ENCODE peak calls at places on chromosomes 1 and 21, in four cellular contexts. D is WTC11, E is GM12878, V is HepG2. O is an unnamed sample.
A peak's percentile ranks its signal among the peaks of the same experiment; 100 is the strongest.

GRCh38 chr21:42997053-42997452 is 22.7 kb downstream of the PKNOX1 start:
- DNase-seq in V (no peak), D (no peak), E (no peak), O (no peak)

GRCh38 chr1:209383422-209383821 is 200.1 kb upstream of the CAMK1G start:
- DNase-seq in V (no peak), D (no peak), E (no peak), O (no peak)

GRCh38 chr1:226510453-226510852 is 38.1 kb upstream of the STUM start:
- DNase-seq in V (no peak), E (no peak), D (no peak), O (no peak)

GRCh38 chr1:236035681-236036101 is 29.2 kb downstream of the NID1 start:
- DNase-seq in D (no peak), E (no peak), V (no peak), O (no peak)

GRCh38 chr1:66251521-66251920 is 282.4 kb upstream of the SGIP1 start:
- DNase-seq in E (no peak), V (no peak), D (peak; percentile 16), O (no peak)

GRCh38 chr1:6275826-6276764 is 15.2 kb upstream of the GPR153 start:
- DNase-seq in V (no peak), D (no peak), E (no peak), O (peak; percentile 65)

GRCh38 chr1:170808229-170808870 is 127.0 kb upstream of the MROH9 start:
- DNase-seq in D (no peak), V (no peak), E (no peak), O (no peak)

GRCh38 chr1:31295874-31296485 is 608 bp downstream of the SNRNP40 start:
- DNase-seq in V (no peak), D (no peak), E (no peak), O (no peak)

GRCh38 chr21:34552324-34553198 is 40.6 kb upstream of the KCNE1 start:
- DNase-seq in E (no peak), V (no peak), D (no peak), O (no peak)

GRCh38 chr1:22412932-22413727 is 38.5 kb upstream of the ZBTB40 start:
- DNase-seq in E (no peak), D (no peak), V (no peak), O (no peak)

GRCh38 chr1:44646276-44646675 is 28.0 kb downstream of the TMEM53 start:
- DNase-seq in E (no peak), D (no peak), V (no peak), O (no peak)

GRCh38 chr1:207867136-207868081 is 43.5 kb downstream of the CD34 start:
- DNase-seq in V (no peak), D (no peak), E (no peak), O (no peak)

GRCh38 chr1:150995896-150996295 is 10.8 kb downstream of the MINDY1 start:
- DNase-seq in D (peak; percentile 64), E (no peak), V (no peak), O (no peak)

GRCh38 chr1:9101510-9102146 is 27.3 kb downstream of the GPR157 start:
- DNase-seq in E (no peak), V (peak; percentile 55), D (peak; percentile 68), O (peak; percentile 37)

GRCh38 chr1:110515896-110516295 is 3.1 kb downstream of the KCNA10 start:
- DNase-seq in D (no peak), V (no peak), E (no peak), O (no peak)

GRCh38 chr1:14511856-14512585 is 86.5 kb upstream of the KAZN start:
- DNase-seq in E (no peak), D (no peak), V (no peak), O (no peak)

GRCh38 chr21:33433425-33434114 is 30.4 kb downstream of the IFNGR2 start:
- DNase-seq in V (no peak), D (no peak), E (no peak), O (no peak)

GRCh38 chr1:162019006-162019405 is 4.7 kb downstream of the OLFML2B start:
- DNase-seq in V (no peak), D (no peak), E (no peak), O (no peak)

GRCh38 chr1:54666333-54666732 is 24.7 kb downstream of the MROH7 start:
- DNase-seq in V (no peak), E (no peak), D (no peak), O (no peak)

GRCh38 chr1:75615664-75616435 is 4.9 kb upstream of the SLC44A5 start:
- DNase-seq in E (no peak), V (no peak), D (peak; percentile 47), O (peak; percentile 9)

GRCh38 chr21:34029724-34030528 is 43.5 kb upstream of the MRPS6 start:
- DNase-seq in D (peak; percentile 62), E (peak; percentile 87), V (peak; percentile 23), O (peak; percentile 89)

GRCh38 chr1:87242445-87243185 is 86.1 kb upstream of the LMO4 start:
- DNase-seq in D (no peak), V (no peak), E (no peak), O (no peak)

GRCh38 chr1:28775121-28775942 is 36.6 kb upstream of the OPRD1 start:
- DNase-seq in V (no peak), D (peak; percentile 77), E (no peak), O (no peak)

GRCh38 chr1:163186910-163187309 is 15.8 kb downstream of the RGS5 start:
- DNase-seq in D (no peak), E (no peak), V (no peak), O (no peak)

GRCh38 chr1:48109390-48110009 is 112.3 kb upstream of the TRABD2B start:
- DNase-seq in E (no peak), V (peak; percentile 61), D (no peak), O (peak; percentile 61)

GRCh38 chr1:229147086-229147485 is 123.8 kb upstream of the RAB4A start:
- DNase-seq in E (no peak), D (peak; percentile 20), V (no peak), O (peak; percentile 17)

GRCh38 chr1:24643362-24644346 is 552 bp downstream of the SRRM1 start:
- DNase-seq in E (no peak), V (no peak), D (no peak), O (peak; percentile 68)

GRCh38 chr1:53553734-53554509 is 94.7 kb downstream of the DMRTB1 start:
- DNase-seq in E (no peak), V (no peak), D (peak; percentile 8), O (no peak)

GRCh38 chr1:36882536-36883285 is 151.6 kb downstream of the GRIK3 start:
- DNase-seq in V (no peak), D (no peak), E (no peak), O (no peak)

GRCh38 chr1:18900303-18900841 is 2.0 kb downstream of the ALDH4A1 start:
- DNase-seq in D (no peak), E (no peak), V (peak; percentile 94), O (no peak)

GRCh38 chr1:160500321-160500990 is 22.6 kb downstream of the SLAMF6 start:
- DNase-seq in D (no peak), E (no peak), V (no peak), O (no peak)

GRCh38 chr21:45589686-45590245 is 47.5 kb upstream of the SLC19A1 start:
- DNase-seq in D (no peak), E (no peak), V (no peak), O (no peak)

GRCh38 chr1:217482356-217483102 is 148.4 kb downstream of the GPATCH2 start:
- DNase-seq in E (peak; percentile 38), V (no peak), D (no peak), O (no peak)

GRCh38 chr1:162305969-162306368 is 70.7 kb downstream of the SPATA46 start:
- DNase-seq in E (no peak), V (peak; percentile 12), D (no peak), O (no peak)

GRCh38 chr1:43286115-43286514 is 734 bp upstream of the C1orf210 start:
- DNase-seq in D (no peak), E (no peak), V (no peak), O (no peak)
- TF ChIP-seq NR2C2 in D (no peak), E (no peak), V (no peak), O (no peak)

DNA sequence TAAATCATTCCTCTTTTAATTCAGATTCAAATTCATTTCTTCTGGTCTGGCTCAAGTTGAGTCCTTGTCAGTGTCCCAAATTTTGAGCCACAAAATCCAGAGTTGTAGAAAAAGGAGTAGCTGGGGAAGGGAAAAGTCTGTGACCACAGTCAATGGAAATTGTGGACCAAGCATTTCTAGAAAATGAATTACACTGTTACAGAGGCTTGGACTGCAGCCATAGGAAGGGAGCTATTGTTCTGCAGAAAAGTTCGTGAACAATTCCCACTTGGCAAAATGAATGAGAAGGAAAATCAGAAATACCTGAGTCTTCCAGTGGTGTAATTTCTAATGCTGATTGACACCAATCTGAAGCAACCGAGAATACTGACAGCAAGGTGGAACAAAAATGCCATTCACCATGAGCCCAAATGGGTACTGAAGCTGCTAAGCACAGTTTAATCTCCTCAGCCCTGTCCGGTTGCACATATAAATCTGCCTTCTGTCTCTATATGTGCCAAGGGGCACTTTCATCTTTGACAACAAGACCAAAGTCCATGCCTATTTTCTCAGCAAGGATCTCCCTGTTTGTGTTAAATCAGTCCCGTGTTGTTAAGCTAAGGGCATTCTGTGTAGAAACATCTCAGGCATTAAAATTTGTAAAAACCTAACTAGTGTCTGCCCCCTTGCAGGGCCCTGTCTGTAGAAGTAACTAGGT is 51.3 kb downstream of the TEX35 start:
- DNase-seq in D (no peak), E (no peak), V (peak; percentile 70), O (no peak)
- TF ChIP-seq NR2C2 in D (no peak), E (no peak), V (no peak), O (no peak)

DNA sequence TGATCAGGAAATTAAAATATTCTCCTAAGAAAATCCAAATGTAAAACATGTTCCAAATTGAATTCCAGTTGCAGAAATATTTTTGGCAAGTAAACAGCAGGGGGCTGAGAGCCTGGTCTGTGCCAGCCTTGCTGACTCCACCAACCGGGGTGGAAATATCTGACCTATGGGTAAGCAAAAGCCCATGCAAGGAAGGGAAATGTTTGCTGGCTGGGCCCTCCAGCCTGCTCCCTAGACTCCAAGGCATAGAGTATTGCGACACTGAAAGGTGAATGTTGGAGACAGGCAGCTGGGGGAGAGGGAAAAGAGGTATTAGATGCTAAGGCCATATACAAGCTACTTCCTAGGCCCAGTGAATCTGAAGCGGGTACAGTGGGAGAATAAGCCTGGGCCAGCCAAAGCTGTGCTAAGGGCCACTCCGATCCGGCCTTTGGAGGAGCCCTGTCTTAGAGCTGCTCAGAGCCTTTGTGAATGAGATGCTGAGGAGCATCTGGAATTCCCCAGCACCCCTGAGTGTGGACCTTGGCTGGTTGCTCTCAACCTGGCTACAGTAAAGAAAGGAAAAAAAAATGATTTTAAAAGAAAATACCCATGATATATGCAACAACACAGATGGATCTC is 24.9 kb upstream of the ATP1B1 start:
- DNase-seq in D (no peak), E (no peak), V (no peak), O (no peak)
- TF ChIP-seq NR2C2 in D (no peak), E (no peak), V (no peak), O (no peak)

GRCh38 chr1:119752592-119752991 is 16.1 kb downstream of the HMGCS2 start:
- DNase-seq in E (no peak), D (no peak), V (no peak), O (no peak)

GRCh38 chr1:119764220-119764619 is 4.5 kb downstream of the HMGCS2 start:
- DNase-seq in E (no peak), D (no peak), V (no peak), O (no peak)

GRCh38 chr1:119762409-119762808 is 6.3 kb downstream of the HMGCS2 start:
- DNase-seq in D (no peak), E (no peak), V (no peak), O (no peak)

GRCh38 chr1:119762953-119763352 is 5.8 kb downstream of the HMGCS2 start:
- DNase-seq in V (no peak), D (no peak), E (no peak), O (no peak)

DNA sequence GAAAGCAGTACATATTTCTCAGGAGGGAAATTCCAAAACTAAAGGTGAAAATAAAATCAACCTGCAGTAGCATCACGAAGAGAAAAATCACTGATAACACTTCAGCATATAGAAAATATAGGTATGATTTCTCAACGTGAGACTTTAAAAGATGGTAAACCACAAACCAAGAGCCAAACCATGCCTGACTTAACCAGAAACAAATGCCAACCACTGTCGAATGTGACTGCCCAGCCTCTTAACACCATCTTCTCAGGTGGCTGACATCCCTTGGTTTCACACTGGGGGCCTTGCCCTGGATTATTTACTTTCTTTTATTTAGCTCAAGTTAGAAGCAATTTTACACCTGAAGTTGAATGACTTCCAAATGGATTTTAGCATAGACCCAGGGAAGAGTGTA is 10.1 kb downstream of the HMGCS2 start:
- DNase-seq in D (no peak), V (no peak), E (no peak), O (no peak)
- TF ChIP-seq NR2C2 in D (no peak), V (no peak), E (no peak), O (no peak)

O was measured in K562.